ENCODE peak calls at places on chromosome 1, in seven cellular contexts. One of them, this sample, is unnamed. For H3K4me1 and H3K36me3, the result is how much of the 10 kb centered on the place peaks cover.

GRCh38 chr1:108504447-108504846 is 54.3 kb downstream of the NBPF6 start:
- DNase-seq in IMR-90: no peak
- DNase-seq in transverse colon: no peak
- DNase-seq in adipocyte: no peak
- DNase-seq in mesendoderm: no peak
- DNase-seq in aorta: no peak
- DNase-seq in PC-3: no peak
- DNase-seq in this sample: no peak

GRCh38 chr1:4062992-4063391 is 162.9 kb upstream of the C1orf174 start:
- DNase-seq in IMR-90: no peak
- DNase-seq in transverse colon: no peak
- DNase-seq in adipocyte: no peak
- DNase-seq in mesendoderm: no peak
- DNase-seq in aorta: peak
- DNase-seq in PC-3: no peak
- DNase-seq in this sample: no peak

GRCh38 chr1:59604191-59604590 is 210.6 kb upstream of the HOOK1 start:
- DNase-seq in IMR-90: peak
- DNase-seq in transverse colon: no peak
- DNase-seq in adipocyte: peak
- DNase-seq in mesendoderm: no peak
- DNase-seq in aorta: no peak
- DNase-seq in PC-3: no peak
- DNase-seq in this sample: no peak

GRCh38 chr1:94481473-94481933 is 60.1 kb downstream of the F3 start:
- DNase-seq in IMR-90: peak
- DNase-seq in transverse colon: peak
- DNase-seq in adipocyte: peak
- DNase-seq in mesendoderm: peak
- DNase-seq in aorta: no peak
- DNase-seq in PC-3: peak
- DNase-seq in this sample: no peak

GRCh38 chr1:19468397-19468956 is 16.9 kb downstream of the CAPZB start:
- DNase-seq in IMR-90: no peak
- DNase-seq in transverse colon: peak
- DNase-seq in adipocyte: no peak
- DNase-seq in mesendoderm: peak
- DNase-seq in aorta: no peak
- DNase-seq in PC-3: no peak
- DNase-seq in this sample: no peak

GRCh38 chr1:211648980-211649934 is 26.2 kb downstream of the NEK2 start:
- DNase-seq in IMR-90: peak
- DNase-seq in transverse colon: peak
- DNase-seq in adipocyte: no peak
- DNase-seq in mesendoderm: no peak
- DNase-seq in aorta: peak
- DNase-seq in PC-3: peak
- DNase-seq in this sample: no peak

GRCh38 chr1:208944981-208945451 is 638.5 kb upstream of the CAMK1G start:
- DNase-seq in IMR-90: no peak
- DNase-seq in transverse colon: no peak
- DNase-seq in adipocyte: peak
- DNase-seq in mesendoderm: no peak
- DNase-seq in aorta: no peak
- DNase-seq in PC-3: no peak
- DNase-seq in this sample: no peak

GRCh38 chr1:240149488-240150094 is 57.9 kb downstream of the FMN2 start:
- DNase-seq in IMR-90: peak
- DNase-seq in transverse colon: no peak
- DNase-seq in adipocyte: peak
- DNase-seq in mesendoderm: peak
- DNase-seq in aorta: no peak
- DNase-seq in PC-3: peak
- DNase-seq in this sample: no peak

GRCh38 chr1:79373481-79374132 is 367.1 kb upstream of the ADGRL4 start:
- DNase-seq in IMR-90: no peak
- DNase-seq in transverse colon: no peak
- DNase-seq in adipocyte: peak
- DNase-seq in mesendoderm: no peak
- DNase-seq in aorta: no peak
- DNase-seq in PC-3: no peak
- DNase-seq in this sample: no peak

GRCh38 chr1:18217398-18218043 is 109.9 kb downstream of the IGSF21 start:
- DNase-seq in IMR-90: peak
- DNase-seq in transverse colon: peak
- DNase-seq in adipocyte: no peak
- DNase-seq in mesendoderm: peak
- DNase-seq in aorta: no peak
- DNase-seq in PC-3: peak
- DNase-seq in this sample: no peak

GRCh38 chr1:197327776-197328364 is 59.8 kb downstream of the CRB1 start:
- DNase-seq in IMR-90: peak
- DNase-seq in transverse colon: no peak
- DNase-seq in adipocyte: peak
- DNase-seq in mesendoderm: no peak
- DNase-seq in aorta: no peak
- DNase-seq in PC-3: peak
- DNase-seq in this sample: no peak

GRCh38 chr1:227942021-227942715 is 5.6 kb downstream of the WNT9A start:
- DNase-seq in IMR-90: no peak
- DNase-seq in transverse colon: no peak
- DNase-seq in adipocyte: no peak
- DNase-seq in mesendoderm: no peak
- DNase-seq in aorta: peak
- DNase-seq in PC-3: no peak
- DNase-seq in this sample: no peak

GRCh38 chr1:113765306-113765705 is 6.0 kb upstream of the PHTF1 start:
- DNase-seq in IMR-90: peak
- DNase-seq in transverse colon: no peak
- DNase-seq in adipocyte: peak
- DNase-seq in mesendoderm: no peak
- DNase-seq in aorta: no peak
- DNase-seq in PC-3: no peak
- DNase-seq in this sample: no peak

GRCh38 chr1:155011004-155011416 is 8.4 kb downstream of the ZBTB7B start:
- DNase-seq in IMR-90: no peak
- DNase-seq in transverse colon: no peak
- DNase-seq in adipocyte: no peak
- DNase-seq in mesendoderm: no peak
- DNase-seq in aorta: no peak
- DNase-seq in PC-3: no peak
- DNase-seq in this sample: no peak
- H3K4me1 ChIP-seq in IMR-90: under half
- H3K4me1 ChIP-seq in transverse colon: under half
- H3K4me1 ChIP-seq in adipocyte: under half
- H3K4me1 ChIP-seq in mesendoderm: under half
- H3K4me1 ChIP-seq in aorta: under half
- H3K4me1 ChIP-seq in PC-3: under half
- H3K4me1 ChIP-seq in this sample: half or more

GRCh38 chr1:161215079-161215478 is at the start of gene FCER1G:
- DNase-seq in IMR-90: no peak
- DNase-seq in transverse colon: peak
- DNase-seq in adipocyte: no peak
- DNase-seq in mesendoderm: no peak
- DNase-seq in aorta: no peak
- DNase-seq in PC-3: no peak
- DNase-seq in this sample: no peak
- H3K36me3 ChIP-seq in IMR-90: under half
- H3K36me3 ChIP-seq in transverse colon: under half
- H3K36me3 ChIP-seq in adipocyte: half or more
- H3K36me3 ChIP-seq in mesendoderm: under half
- H3K36me3 ChIP-seq in aorta: under half
- H3K36me3 ChIP-seq in PC-3: under half
- H3K36me3 ChIP-seq in this sample: under half

DNA sequence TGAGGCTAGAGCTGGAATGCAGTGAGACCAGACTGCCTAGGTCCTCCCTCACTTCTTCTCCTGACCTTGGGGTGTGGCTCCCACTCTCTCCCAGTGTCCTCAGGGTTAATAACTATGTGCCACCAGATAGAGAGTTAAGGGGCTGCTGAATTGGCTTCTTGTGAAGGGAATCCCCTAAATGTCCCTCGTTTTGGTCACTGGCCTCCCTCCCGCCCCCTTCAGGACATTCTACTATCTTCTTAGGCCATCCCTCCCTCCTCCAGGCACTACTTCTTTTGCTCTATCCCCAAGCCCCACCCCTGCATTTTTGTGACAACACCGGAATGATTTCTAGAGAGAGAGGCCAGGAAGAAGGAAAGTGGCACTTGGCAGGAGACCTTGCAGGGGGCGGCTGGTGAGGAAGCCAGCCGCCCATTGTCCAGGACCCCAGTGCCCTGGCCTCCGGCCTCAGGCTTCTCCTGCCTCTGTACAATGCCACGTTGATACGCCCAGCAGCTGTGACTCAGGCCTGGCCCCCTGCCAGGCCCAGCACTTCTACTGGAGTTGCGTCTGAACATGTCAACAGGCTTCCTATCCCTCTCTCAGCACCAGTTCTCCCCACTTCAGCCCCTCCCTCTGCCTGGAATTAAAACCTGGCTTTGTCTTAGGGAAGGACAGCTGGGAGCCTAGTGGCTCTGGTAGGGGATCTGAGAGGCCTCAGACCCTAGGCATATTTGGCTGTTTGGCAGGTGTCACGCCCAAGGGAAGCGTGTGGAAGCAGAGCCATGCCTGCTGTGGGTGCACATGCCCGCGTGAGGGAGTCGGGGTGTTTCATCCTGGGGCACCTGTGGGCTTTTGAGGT is 9.1 kb downstream of the LMNA start:
- DNase-seq in IMR-90: peak
- DNase-seq in transverse colon: peak
- DNase-seq in adipocyte: peak
- DNase-seq in mesendoderm: peak
- DNase-seq in aorta: peak
- DNase-seq in PC-3: peak
- DNase-seq in this sample: peak
- H3K4me1 ChIP-seq in IMR-90: half or more
- H3K4me1 ChIP-seq in transverse colon: half or more
- H3K4me1 ChIP-seq in adipocyte: half or more
- H3K4me1 ChIP-seq in mesendoderm: under half
- H3K4me1 ChIP-seq in aorta: under half
- H3K4me1 ChIP-seq in PC-3: half or more
- H3K4me1 ChIP-seq in this sample: half or more

GRCh38 chr1:201140235-201140940 is 13.4 kb upstream of the ASCL5 start:
- DNase-seq in IMR-90: no peak
- DNase-seq in transverse colon: no peak
- DNase-seq in adipocyte: no peak
- DNase-seq in mesendoderm: no peak
- DNase-seq in aorta: peak
- DNase-seq in PC-3: no peak
- DNase-seq in this sample: no peak
- H3K36me3 ChIP-seq in IMR-90: half or more
- H3K36me3 ChIP-seq in transverse colon: under half
- H3K36me3 ChIP-seq in adipocyte: under half
- H3K36me3 ChIP-seq in mesendoderm: under half
- H3K36me3 ChIP-seq in aorta: under half
- H3K36me3 ChIP-seq in PC-3: half or more
- H3K36me3 ChIP-seq in this sample: half or more

GRCh38 chr1:8427986-8428385 is 110.1 kb downstream of the SLC45A1 start:
- DNase-seq in IMR-90: no peak
- DNase-seq in transverse colon: no peak
- DNase-seq in adipocyte: no peak
- DNase-seq in mesendoderm: no peak
- DNase-seq in aorta: no peak
- DNase-seq in PC-3: no peak
- DNase-seq in this sample: no peak

GRCh38 chr1:8427493-8427892 is 109.6 kb downstream of the SLC45A1 start:
- DNase-seq in IMR-90: no peak
- DNase-seq in transverse colon: no peak
- DNase-seq in adipocyte: no peak
- DNase-seq in mesendoderm: no peak
- DNase-seq in aorta: no peak
- DNase-seq in PC-3: no peak
- DNase-seq in this sample: no peak

GRCh38 chr1:8429549-8430105 is 111.7 kb downstream of the SLC45A1 start:
- DNase-seq in IMR-90: no peak
- DNase-seq in transverse colon: no peak
- DNase-seq in adipocyte: no peak
- DNase-seq in mesendoderm: no peak
- DNase-seq in aorta: no peak
- DNase-seq in PC-3: no peak
- DNase-seq in this sample: no peak

GRCh38 chr1:8426996-8427395 is 109.1 kb downstream of the SLC45A1 start:
- DNase-seq in IMR-90: no peak
- DNase-seq in transverse colon: no peak
- DNase-seq in adipocyte: no peak
- DNase-seq in mesendoderm: no peak
- DNase-seq in aorta: no peak
- DNase-seq in PC-3: no peak
- DNase-seq in this sample: no peak

DNA sequence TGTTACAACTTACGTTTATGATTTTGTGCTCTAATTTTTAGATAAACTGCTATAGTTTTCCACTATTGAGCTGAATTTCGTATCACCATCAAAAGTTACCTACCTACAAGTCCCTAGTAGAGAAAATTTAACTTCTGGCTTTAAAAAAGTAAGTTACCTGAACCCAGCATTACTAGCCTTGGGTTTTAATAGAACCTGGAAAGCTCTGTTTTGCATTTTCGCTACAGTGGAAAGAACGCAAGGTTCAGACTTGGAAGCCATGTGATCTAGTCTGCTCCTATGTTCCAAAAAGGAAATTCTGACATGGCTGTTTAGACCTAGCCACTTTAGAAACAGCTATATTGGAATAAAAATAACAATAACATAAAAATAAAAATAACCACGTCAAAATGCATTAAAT is 110.5 kb downstream of the SLC45A1 start:
- DNase-seq in IMR-90: no peak
- DNase-seq in transverse colon: no peak
- DNase-seq in adipocyte: no peak
- DNase-seq in mesendoderm: no peak
- DNase-seq in aorta: no peak
- DNase-seq in PC-3: no peak
- DNase-seq in this sample: no peak
- H3K4me1 ChIP-seq in IMR-90: under half
- H3K4me1 ChIP-seq in transverse colon: under half
- H3K4me1 ChIP-seq in adipocyte: under half
- H3K4me1 ChIP-seq in mesendoderm: under half
- H3K4me1 ChIP-seq in aorta: under half
- H3K4me1 ChIP-seq in PC-3: under half
- H3K4me1 ChIP-seq in this sample: under half

GRCh38 chr1:203769505-203770343 is 4.7 kb downstream of the LAX1 start:
- DNase-seq in IMR-90: peak
- DNase-seq in transverse colon: peak
- DNase-seq in adipocyte: peak
- DNase-seq in mesendoderm: no peak
- DNase-seq in aorta: peak
- DNase-seq in PC-3: peak
- DNase-seq in this sample: peak
- H3K36me3 ChIP-seq in IMR-90: under half
- H3K36me3 ChIP-seq in transverse colon: under half
- H3K36me3 ChIP-seq in adipocyte: under half
- H3K36me3 ChIP-seq in mesendoderm: under half
- H3K36me3 ChIP-seq in aorta: under half
- H3K36me3 ChIP-seq in PC-3: under half
- H3K36me3 ChIP-seq in this sample: under half